ENCODE peak calls at places on chromosomes 5 and 9, in six cellular contexts. M is left ventricle myocardium inferior, Y is A673, B is astrocyte, Z is retinal pigment epithelial cell, T is kidney epithelial cell. O is an unnamed sample.

GRCh38 chr9:1051286-1052118 is 1.3 kb downstream of the DMRT2 start:
- DNase-seq in M (peak), Y (no peak), B (no peak), Z (no peak), T (no peak), O (peak)

GRCh38 chr5:92687793-92688467 is 893.1 kb downstream of the NR2F1-AS1 start:
- DNase-seq in M (no peak), Y (peak), B (peak), Z (peak), T (no peak), O (peak)

GRCh38 chr9:98862936-98863335 is 55.5 kb downstream of the GALNT12 start:
- DNase-seq in M (no peak), Y (no peak), B (no peak), Z (no peak), T (no peak), O (no peak)

GRCh38 chr5:23991406-23991805 is 484.0 kb downstream of the PRDM9 start:
- DNase-seq in M (no peak), Y (no peak), B (no peak), Z (no peak), T (no peak), O (peak)

GRCh38 chr9:13770956-13771355 is 491.5 kb upstream of the MPDZ start:
- DNase-seq in M (no peak), Y (no peak), B (no peak), Z (no peak), T (no peak), O (no peak)

GRCh38 chr9:110241491-110242321 is 14.6 kb downstream of the TXN start:
- DNase-seq in M (no peak), Y (no peak), B (no peak), Z (no peak), T (no peak), O (no peak)

GRCh38 chr9:127360829-127361228 is 36.1 kb upstream of the SLC2A8 start:
- DNase-seq in M (no peak), Y (peak), B (peak), Z (no peak), T (no peak), O (peak)

GRCh38 chr5:93570294-93571110 is 10.5 kb downstream of the NR2F1-AS1 start:
- DNase-seq in M (no peak), Y (no peak), B (no peak), Z (no peak), T (no peak), O (no peak)

GRCh38 chr5:141814064-141814982 is 63.9 kb downstream of the PCDH1 start:
- DNase-seq in M (peak), Y (no peak), B (no peak), Z (no peak), T (no peak), O (peak)

GRCh38 chr5:64784451-64785025 is 15.8 kb downstream of the CWC27 start:
- DNase-seq in M (peak), Y (peak), B (peak), Z (peak), T (no peak), O (peak)

GRCh38 chr5:11172484-11172883 is 411.4 kb upstream of the DAP start:
- DNase-seq in M (no peak), Y (no peak), B (no peak), Z (no peak), T (no peak), O (no peak)

GRCh38 chr9:77594963-77595362 is 53.2 kb downstream of the GNA14 start:
- DNase-seq in M (no peak), Y (no peak), B (no peak), Z (no peak), T (no peak), O (no peak)

GRCh38 chr9:91214086-91214485 is 147.6 kb downstream of the AUH start:
- DNase-seq in M (no peak), Y (peak), B (peak), Z (no peak), T (no peak), O (no peak)

GRCh38 chr9:86713970-86714369 is 233.3 kb downstream of the GAS1 start:
- DNase-seq in M (no peak), Y (no peak), B (no peak), Z (no peak), T (no peak), O (no peak)

GRCh38 chr5:85646036-85646435 is 971.7 kb upstream of the COX7C start:
- DNase-seq in M (no peak), Y (no peak), B (no peak), Z (no peak), T (no peak), O (no peak)

GRCh38 chr5:85647349-85648127 is 970.2 kb upstream of the COX7C start:
- DNase-seq in M (no peak), Y (no peak), B (no peak), Z (no peak), T (no peak), O (no peak)

GRCh38 chr5:85648495-85648894 is 969.2 kb upstream of the COX7C start:
- DNase-seq in M (no peak), Y (no peak), B (no peak), Z (no peak), T (no peak), O (no peak)

GRCh38 chr5:85651744-85652143 is 966.0 kb upstream of the COX7C start:
- DNase-seq in M (no peak), Y (peak), B (no peak), Z (no peak), T (no peak), O (no peak)

GRCh38 chr5:85646641-85647040 is 971.1 kb upstream of the COX7C start:
- DNase-seq in M (no peak), Y (no peak), B (no peak), Z (no peak), T (no peak), O (no peak)
- TF ChIP-seq CTCF in M (no peak), Y (no peak), B (no peak), Z (no peak), T (no peak), O (no peak)

DNA sequence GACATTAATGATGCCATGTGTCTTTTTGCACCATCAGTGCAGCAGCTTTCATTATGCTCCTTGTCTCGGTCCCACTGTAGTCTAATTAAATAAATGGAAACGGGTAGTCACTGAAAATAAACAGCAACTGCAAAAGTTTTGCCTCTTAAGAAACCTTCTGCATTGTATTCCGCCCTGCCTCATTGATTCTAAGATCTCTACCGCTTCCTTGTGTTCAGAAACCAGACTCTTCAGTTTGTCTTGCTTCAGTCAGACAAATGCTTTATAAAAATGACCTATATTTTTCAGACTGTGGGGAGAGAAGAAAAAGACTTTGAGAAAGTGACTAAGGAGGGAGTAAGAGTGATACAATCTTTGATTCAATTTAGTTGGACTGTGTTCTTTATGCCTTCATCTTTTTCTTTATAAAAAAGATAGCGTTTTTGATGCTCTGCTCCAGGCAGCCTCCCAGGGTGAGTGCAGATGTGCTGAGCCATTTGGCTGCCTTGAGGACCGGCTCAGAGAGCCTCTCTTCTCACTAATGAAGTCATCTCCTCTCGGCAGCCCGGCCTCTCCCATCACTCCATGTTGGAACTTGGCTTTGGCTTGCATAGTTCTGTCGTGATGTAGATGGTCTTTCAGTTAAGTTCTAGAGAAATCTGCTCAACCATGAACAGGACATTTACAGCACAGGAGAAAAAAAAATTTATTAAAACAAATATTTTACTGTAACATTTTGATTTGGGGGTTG is 4.1 kb upstream of the VCAN start:
- DNase-seq in M (peak), Y (no peak), B (peak), Z (no peak), T (no peak), O (peak)
- TF ChIP-seq CTCF in M (peak), Y (no peak), B (no peak), Z (no peak), T (no peak), O (no peak)

GRCh38 chr5:116404001-116404400 is 170.6 kb downstream of the SEMA6A start:
- DNase-seq in M (no peak), Y (no peak), B (no peak), Z (no peak), T (no peak), O (no peak)
- TF ChIP-seq CTCF in M (no peak), Y (no peak), B (no peak), Z (no peak), T (no peak), O (no peak)

DNA sequence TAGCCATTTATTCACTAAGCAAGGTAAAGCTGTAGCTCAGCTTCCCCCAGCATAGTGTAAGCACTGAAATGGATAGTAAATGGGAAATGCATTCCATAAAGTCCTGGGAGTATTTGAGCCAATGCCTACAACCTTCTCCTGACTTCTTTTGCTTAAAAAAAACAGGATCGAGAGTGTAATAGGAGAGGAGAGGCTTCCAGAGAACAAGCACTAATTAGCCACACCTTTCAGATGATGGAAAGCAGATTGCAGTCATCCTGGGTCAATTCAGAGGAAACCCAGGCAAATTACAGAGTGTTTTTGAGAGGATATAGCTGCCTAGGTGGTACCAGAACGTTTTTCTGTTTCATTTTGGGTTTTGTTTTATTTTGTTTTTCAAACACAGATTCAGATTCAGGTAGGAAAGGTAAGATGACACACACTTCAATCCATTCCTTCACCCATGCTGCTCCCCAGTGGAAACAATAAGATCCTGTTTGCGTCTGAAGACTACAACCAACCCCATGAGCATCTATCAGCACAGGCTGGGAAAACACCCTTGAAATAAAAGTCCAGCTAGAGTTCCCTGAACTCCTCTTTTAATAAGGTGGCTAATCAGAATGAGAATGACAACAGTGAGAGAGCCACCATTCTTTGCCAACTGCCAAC is 95.6 kb downstream of the RFK start:
- DNase-seq in M (no peak), Y (no peak), B (peak), Z (no peak), T (no peak), O (no peak)
- TF ChIP-seq CTCF in M (no peak), Y (no peak), B (no peak), Z (no peak), T (no peak), O (no peak)

GRCh38 chr9:113359385-113359784 is 10.0 kb downstream of the BSPRY start:
- DNase-seq in M (no peak), Y (no peak), B (no peak), Z (no peak), T (no peak), O (no peak)
- TF ChIP-seq CTCF in M (no peak), Y (no peak), B (no peak), Z (no peak), T (no peak), O (no peak)

GRCh38 chr9:124551472-124552339 is 44.5 kb upstream of the NR5A1 start:
- DNase-seq in M (peak), Y (peak), B (peak), Z (no peak), T (no peak), O (peak)
- TF ChIP-seq CTCF in M (peak), Y (peak), B (peak), Z (peak), T (peak), O (peak)

GRCh38 chr9:90053027-90053426 is 448.2 kb downstream of the GADD45G start:
- DNase-seq in M (no peak), Y (peak), B (no peak), Z (no peak), T (no peak), O (peak)
- TF ChIP-seq CTCF in M (no peak), Y (peak), B (peak), Z (peak), T (peak), O (peak)

GRCh38 chr5:143405063-143405746 is 1.7 kb upstream of the NR3C1 start:
- DNase-seq in M (peak), Y (peak), B (peak), Z (no peak), T (no peak), O (peak)

GRCh38 chr5:143402464-143403356 is 776 bp downstream of the NR3C1 start:
- DNase-seq in M (peak), Y (peak), B (no peak), Z (no peak), T (no peak), O (peak)

GRCh38 chr5:143404416-143405062 is 1.1 kb upstream of the NR3C1 start:
- DNase-seq in M (peak), Y (peak), B (peak), Z (peak), T (no peak), O (peak)

GRCh38 chr5:143403357-143403606 is 204 bp downstream of the NR3C1 start:
- DNase-seq in M (no peak), Y (no peak), B (no peak), Z (no peak), T (no peak), O (no peak)

GRCh38 chr5:143403607-143404415 is at the start of gene NR3C1:
- DNase-seq in M (peak), Y (peak), B (peak), Z (no peak), T (no peak), O (peak)
- TF ChIP-seq CTCF in M (peak), Y (peak), B (peak), Z (peak), T (peak), O (peak)

GRCh38 chr9:15308511-15308910 is 1.5 kb upstream of the TTC39B start:
- DNase-seq in M (no peak), Y (no peak), B (peak), Z (no peak), T (no peak), O (no peak)

GRCh38 chr9:15306757-15307522 is at the start of gene TTC39B:
- DNase-seq in M (peak), Y (peak), B (peak), Z (peak), T (peak), O (peak)

GRCh38 chr9:15304620-15305019 is 2.4 kb downstream of the TTC39B start:
- DNase-seq in M (no peak), Y (no peak), B (no peak), Z (no peak), T (no peak), O (peak)

GRCh38 chr9:15306068-15306756 is 804 bp downstream of the TTC39B start:
- DNase-seq in M (peak), Y (no peak), B (peak), Z (no peak), T (no peak), O (no peak)

DNA sequence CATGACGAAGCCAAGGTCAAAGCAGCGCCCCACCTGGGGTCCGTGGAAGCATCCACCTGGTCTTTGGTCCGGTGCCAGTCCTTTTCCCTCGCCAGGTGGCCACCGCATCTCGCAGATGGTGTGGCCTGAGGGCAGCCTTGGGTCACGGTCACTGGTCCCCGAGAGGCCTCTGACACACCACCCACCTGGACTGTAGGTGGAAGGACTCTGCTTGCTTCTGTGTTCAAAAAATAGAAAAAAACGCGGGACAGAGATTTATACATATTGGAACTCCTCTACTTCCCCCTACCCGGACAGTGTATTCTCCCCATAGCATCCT is 466 bp upstream of the TTC39B start:
- DNase-seq in M (no peak), Y (no peak), B (no peak), Z (no peak), T (no peak), O (no peak)
- TF ChIP-seq CTCF in M (no peak), Y (no peak), B (no peak), Z (no peak), T (no peak), O (no peak)

O was measured in GM12865.